ENCODE peak calls at places on chromosomes 1 and 21, in five cellular contexts. One of them, this sample, is unnamed.

GRCh38 chr1:1429671-1430073 is 5.8 kb upstream of the VWA1 start:
- DNase-seq in GM04504: no peak
- DNase-seq in A549: no peak
- DNase-seq in GM20000: no peak
- DNase-seq in mesothelial cell of epicardium: no peak
- DNase-seq in this sample: no peak

GRCh38 chr1:64537942-64538341 is 68.0 kb downstream of the CACHD1 start:
- DNase-seq in GM04504: no peak
- DNase-seq in GM20000: no peak
- DNase-seq in mesothelial cell of epicardium: no peak
- DNase-seq in A549: no peak
- DNase-seq in this sample: no peak

GRCh38 chr1:223259462-223259861 is 104.5 kb downstream of the SUSD4 start:
- DNase-seq in GM04504: no peak
- DNase-seq in A549: no peak
- DNase-seq in GM20000: no peak
- DNase-seq in mesothelial cell of epicardium: no peak
- DNase-seq in this sample: no peak

GRCh38 chr1:14849038-14849437 is 250.6 kb downstream of the KAZN start:
- DNase-seq in GM04504: no peak
- DNase-seq in A549: no peak
- DNase-seq in GM20000: no peak
- DNase-seq in mesothelial cell of epicardium: no peak
- DNase-seq in this sample: peak

GRCh38 chr1:247906504-247907047 is 11.2 kb downstream of the OR2W3 start:
- DNase-seq in GM20000: no peak
- DNase-seq in GM04504: no peak
- DNase-seq in mesothelial cell of epicardium: no peak
- DNase-seq in A549: no peak
- DNase-seq in this sample: no peak

GRCh38 chr1:208820600-208821232 is 576.5 kb upstream of the PLXNA2 start:
- DNase-seq in mesothelial cell of epicardium: no peak
- DNase-seq in GM20000: no peak
- DNase-seq in A549: no peak
- DNase-seq in GM04504: no peak
- DNase-seq in this sample: no peak

GRCh38 chr1:9435854-9436253 is 103.4 kb upstream of the SLC25A33 start:
- DNase-seq in GM20000: no peak
- DNase-seq in GM04504: no peak
- DNase-seq in mesothelial cell of epicardium: no peak
- DNase-seq in A549: no peak
- DNase-seq in this sample: no peak

GRCh38 chr21:16124397-16125130 is 394.8 kb downstream of the USP25 start:
- DNase-seq in GM04504: peak
- DNase-seq in mesothelial cell of epicardium: no peak
- DNase-seq in A549: no peak
- DNase-seq in GM20000: no peak
- DNase-seq in this sample: peak

GRCh38 chr1:27682351-27682944 is 10.5 kb upstream of the IFI6 start:
- DNase-seq in A549: no peak
- DNase-seq in GM20000: no peak
- DNase-seq in mesothelial cell of epicardium: no peak
- DNase-seq in GM04504: no peak
- DNase-seq in this sample: no peak

GRCh38 chr1:58739851-58740466 is 40.1 kb upstream of the MYSM1 start:
- DNase-seq in GM20000: peak
- DNase-seq in A549: peak
- DNase-seq in mesothelial cell of epicardium: no peak
- DNase-seq in GM04504: peak
- DNase-seq in this sample: no peak

This sample was measured in GM04503.